ENCODE peak calls at places on chromosomes 12 and 14, in four cellular contexts. Z is activated B cell treated with CpG ODN at 0.5 μM for 24 hours, X is astrocyte of the spinal cord, H is transverse colon. K is an unnamed sample.
A peak's percentile ranks its signal among the peaks of the same experiment; 100 is the strongest.

GRCh38 chr14:56979961-56980360 is 169.7 kb upstream of the OTX2 start:
- DNase-seq in H (no peak), X (no peak), Z (no peak), K (no peak)

GRCh38 chr12:130602251-130602650 is 113.8 kb downstream of the RIMBP2 start:
- DNase-seq in X (no peak), Z (no peak), H (no peak), K (no peak)

GRCh38 chr12:57755454-57756372 is 810 bp downstream of the MARCHF9 start:
- DNase-seq in Z (peak; percentile 61), H (peak; percentile 70), X (no peak), K (no peak)

GRCh38 chr14:24317141-24317927 is 6.0 kb downstream of the LTB4R start:
- DNase-seq in X (no peak), Z (no peak), H (no peak), K (peak; percentile 45)

GRCh38 chr12:21130998-21131397 is at the start of gene SLCO1B1:
- DNase-seq in X (no peak), H (no peak), Z (no peak), K (no peak)

GRCh38 chr12:46364777-46365580 is 7.6 kb downstream of the SLC38A2 start:
- DNase-seq in H (peak; percentile 71), Z (no peak), X (peak; percentile 83), K (peak; percentile 76)

GRCh38 chr14:85471156-85471555 is 58.8 kb upstream of the FLRT2 start:
- DNase-seq in Z (no peak), H (no peak), X (peak; percentile 73), K (peak; percentile 52)

GRCh38 chr12:90991952-90992465 is 12.8 kb downstream of the EPYC start:
- DNase-seq in X (no peak), H (no peak), Z (no peak), K (no peak)

GRCh38 chr12:3097836-3098235 is 20.7 kb downstream of the TSPAN9 start:
- DNase-seq in H (no peak), Z (no peak), X (no peak), K (no peak)

GRCh38 chr12:92079054-92079385 is 66.6 kb downstream of the BTG1 start:
- DNase-seq in H (no peak), X (no peak), Z (no peak), K (no peak)

GRCh38 chr12:100499416-100499815 is 25.8 kb downstream of the NR1H4 start:
- DNase-seq in H (no peak), X (no peak), Z (no peak), K (no peak)

GRCh38 chr12:46660719-46661118 is 165.1 kb downstream of the SLC38A4 start:
- DNase-seq in H (no peak), X (peak; percentile 22), Z (no peak), K (no peak)

GRCh38 chr12:119334459-119335170 is at the start of gene CCDC60:
- DNase-seq in Z (no peak), X (no peak), H (peak; percentile 52), K (no peak)

GRCh38 chr14:104426771-104427125 is 152.8 kb upstream of the C14orf180 start:
- DNase-seq in X (no peak), H (no peak), Z (no peak), K (no peak)

GRCh38 chr12:100827901-100828520 is 33.4 kb downstream of the ANO4 start:
- DNase-seq in Z (no peak), X (peak; percentile 54), H (no peak), K (no peak)

GRCh38 chr12:122503783-122504590 is 3.3 kb upstream of the ZCCHC8 start:
- DNase-seq in X (no peak), Z (no peak), H (no peak), K (no peak)

GRCh38 chr12:122499991-122500684 is 594 bp downstream of the ZCCHC8 start:
- DNase-seq in H (peak; percentile 61), Z (no peak), X (peak; percentile 74), K (peak; percentile 48)

GRCh38 chr12:122501489-122501989 is 807 bp upstream of the ZCCHC8 start:
- DNase-seq in X (no peak), H (no peak), Z (no peak), K (no peak)

GRCh38 chr12:122503147-122503751 is 2.5 kb upstream of the ZCCHC8 start:
- DNase-seq in Z (no peak), H (no peak), X (no peak), K (no peak)

GRCh38 chr12:122500685-122501488 is at the start of gene ZCCHC8:
- DNase-seq in X (peak; percentile 98), H (peak; percentile 98), Z (peak; percentile 89), K (peak; percentile 98)
- TF ChIP-seq CTCF in X (no peak), H (no peak), Z (no peak), K (peak; percentile 23)

GRCh38 chr14:77044776-77045569 is 16.5 kb upstream of the IRF2BPL start:
- DNase-seq in H (peak; percentile 62), X (no peak), Z (no peak), K (no peak)
- TF ChIP-seq CTCF in H (no peak), X (no peak), Z (no peak), K (no peak)

GRCh38 chr14:47536341-47536740 is 139.1 kb downstream of the MDGA2 start:
- DNase-seq in Z (no peak), X (no peak), H (no peak), K (no peak)

GRCh38 chr14:47541652-47542051 is 133.8 kb downstream of the MDGA2 start:
- DNase-seq in H (no peak), X (no peak), Z (no peak), K (no peak)

GRCh38 chr14:47539065-47539464 is 136.3 kb downstream of the MDGA2 start:
- DNase-seq in Z (no peak), X (peak; percentile 20), H (no peak), K (no peak)
- TF ChIP-seq CTCF in Z (no peak), X (peak; percentile 39), H (no peak), K (no peak)

DNA sequence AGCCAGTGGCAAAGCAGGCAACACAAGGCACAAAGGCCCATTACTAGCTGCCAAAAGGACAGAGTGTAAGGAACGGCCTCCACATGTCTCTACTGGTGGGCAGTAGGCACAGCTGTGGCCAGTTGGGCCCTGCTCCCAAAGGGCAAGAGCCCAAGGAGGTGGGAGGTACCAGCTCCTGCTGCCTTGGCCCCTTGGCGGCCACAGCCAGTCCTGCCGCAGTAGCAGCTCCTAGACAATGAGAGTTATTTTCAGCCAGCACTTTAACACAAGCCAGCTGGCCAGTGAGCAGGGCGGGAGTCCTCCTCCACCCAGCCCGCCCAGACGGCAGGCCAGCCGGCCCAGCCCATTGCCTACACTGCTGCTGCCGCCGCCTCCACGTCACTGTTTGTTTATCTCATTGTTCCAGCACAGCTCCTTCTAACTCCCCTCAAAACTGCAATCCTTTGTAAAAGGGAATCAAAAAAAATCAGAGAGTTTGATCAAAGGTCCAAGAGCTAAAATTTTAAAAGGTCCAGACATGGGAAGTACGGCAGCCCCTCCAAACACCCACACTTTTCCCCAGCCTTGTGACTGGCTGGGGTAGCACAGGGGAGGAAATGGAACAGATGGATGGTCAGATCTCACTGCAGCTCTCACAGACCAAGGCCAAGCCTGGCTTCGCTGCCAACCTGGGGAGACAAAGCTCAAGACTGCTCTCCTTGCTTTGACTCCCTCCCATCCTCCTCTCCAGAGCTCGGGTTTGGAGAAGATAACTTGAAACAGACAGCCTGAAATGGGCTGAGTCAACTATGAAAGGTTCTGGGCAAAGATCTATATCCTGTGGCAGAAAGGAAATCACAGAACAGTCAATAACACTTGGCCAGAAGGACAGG is 33.5 kb downstream of the FMNL3 start:
- DNase-seq in H (peak; percentile 86), X (peak; percentile 96), Z (no peak), K (peak; percentile 90)
- TF ChIP-seq CTCF in H (peak; percentile 29), X (peak; percentile 10), Z (no peak), K (peak; percentile 60)

DNA sequence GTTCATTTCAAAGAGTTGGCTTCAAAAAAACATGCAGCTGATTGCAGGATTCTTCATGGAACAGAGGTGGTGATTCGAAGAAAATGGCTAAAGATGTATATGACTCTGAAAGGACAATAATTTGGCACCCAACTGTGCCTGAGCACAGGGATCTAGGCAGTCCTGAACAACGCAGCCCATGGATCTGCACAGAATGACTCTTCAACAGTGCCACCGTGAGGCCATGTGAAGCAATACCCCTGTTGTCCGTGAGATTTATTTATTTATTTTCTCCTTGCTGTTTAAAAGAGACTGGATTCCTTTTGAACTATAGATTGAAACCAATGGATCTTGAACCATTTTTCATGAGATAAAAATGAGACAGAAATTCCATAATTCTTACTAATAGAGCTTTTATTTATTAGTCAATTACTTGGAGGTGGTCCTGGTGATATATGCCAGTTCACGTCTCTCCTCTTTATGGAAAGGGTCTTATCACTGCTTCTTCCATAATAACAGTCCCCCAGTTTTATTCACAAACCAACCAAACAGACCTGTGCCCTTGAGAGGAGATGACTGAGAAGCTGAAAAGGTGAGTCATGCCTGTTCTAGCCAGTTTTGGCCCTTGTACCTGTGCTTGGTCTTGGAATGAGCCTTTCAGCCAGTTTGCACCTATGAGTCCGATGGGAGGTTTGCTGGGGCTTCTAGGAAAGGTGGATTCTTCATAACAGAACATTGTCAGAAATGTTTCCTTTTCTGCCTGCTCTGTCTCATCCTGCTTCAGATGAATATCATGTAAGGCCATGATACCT is 1598.3 kb downstream of the AACS start:
- DNase-seq in H (no peak), X (peak; percentile 43), Z (no peak), K (peak; percentile 1)
- TF ChIP-seq CTCF in H (no peak), X (peak; percentile 43), Z (no peak), K (peak; percentile 59)

DNA sequence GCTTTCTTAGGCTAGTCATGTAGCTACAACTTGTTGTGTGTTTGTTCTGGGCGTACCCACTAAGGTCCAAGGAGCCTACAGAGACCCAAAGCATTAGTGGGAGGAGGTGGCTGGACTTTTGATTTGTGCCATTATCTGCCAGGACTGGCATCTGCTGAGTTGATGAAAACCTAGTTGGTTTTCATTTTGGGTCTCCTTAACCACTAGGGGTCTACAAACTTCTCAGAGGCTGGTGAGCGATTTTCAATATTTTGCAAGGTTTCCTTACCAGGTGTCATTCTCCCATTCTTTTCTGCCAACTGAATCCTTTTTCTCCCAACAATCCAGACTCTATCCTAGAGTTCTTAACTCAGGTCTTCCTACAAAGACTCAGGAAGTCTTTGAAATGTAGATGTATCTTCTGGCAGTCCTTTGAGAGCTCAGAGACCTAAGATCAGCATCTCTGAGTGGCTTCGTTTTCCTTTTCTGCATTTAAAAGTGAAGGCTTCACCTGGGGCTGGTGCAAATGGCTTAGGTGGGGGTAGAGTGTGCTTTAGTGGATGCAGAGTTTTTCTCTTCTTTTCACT is 150.0 kb upstream of the RMST start:
- DNase-seq in Z (no peak), X (no peak), H (no peak), K (no peak)
- TF ChIP-seq CTCF in Z (no peak), X (no peak), H (no peak), K (peak; percentile 15)

GRCh38 chr14:33914676-33915516 is 36.0 kb downstream of the EGLN3 start:
- DNase-seq in Z (no peak), X (peak; percentile 84), H (no peak), K (peak; percentile 28)
- TF ChIP-seq CTCF in Z (no peak), X (no peak), H (no peak), K (no peak)

GRCh38 chr14:77213657-77214016 is 32.0 kb downstream of the TMEM63C start:
- DNase-seq in Z (no peak), H (no peak), X (no peak), K (no peak)
- TF ChIP-seq CTCF in Z (no peak), H (no peak), X (no peak), K (peak; percentile 3)

GRCh38 chr14:35940291-35940690 is 114.2 kb downstream of the BRMS1L start:
- DNase-seq in H (no peak), X (no peak), Z (no peak), K (no peak)

GRCh38 chr14:35949933-35950332 is 123.8 kb downstream of the BRMS1L start:
- DNase-seq in Z (no peak), H (no peak), X (peak; percentile 19), K (no peak)

GRCh38 chr14:35944847-35945246 is 118.7 kb downstream of the BRMS1L start:
- DNase-seq in X (no peak), Z (no peak), H (peak; percentile 26), K (no peak)
- TF ChIP-seq CTCF in X (no peak), Z (no peak), H (peak; percentile 27), K (no peak)

K was measured in HFFc6.